ENCODE peak calls at places on chromosomes 6 and 20, in six cellular contexts. G is T-cell, N is foreskin fibroblast, H is thoracic aorta, Q is fibroblast of pulmonary artery, E is T-helper 9 cell. P is an unnamed sample.

GRCh38 chr6:163392533-163392932 is 22.0 kb upstream of the QKI start:
- DNase-seq in G (no peak), H (no peak), E (no peak), Q (peak), N (peak), P (peak)

GRCh38 chr20:62476074-62476838 is 461 bp upstream of the GATA5 start:
- DNase-seq in H (no peak), G (no peak), E (no peak), N (no peak), Q (no peak), P (no peak)

GRCh38 chr6:80460396-80460912 is 354.0 kb downstream of the BCKDHB start:
- DNase-seq in H (no peak), E (no peak), N (no peak), G (no peak), Q (no peak), P (no peak)

GRCh38 chr6:61755739-61756138 is 530.3 kb downstream of the KHDRBS2 start:
- DNase-seq in G (no peak), E (no peak), H (no peak), N (no peak), Q (no peak), P (no peak)

GRCh38 chr6:83417880-83418663 is 12.8 kb downstream of the ME1 start:
- DNase-seq in N (peak), E (no peak), H (no peak), Q (peak), G (no peak), P (no peak)

GRCh38 chr20:35552914-35553313 is 11.0 kb downstream of the ERGIC3 start:
- DNase-seq in G (no peak), E (no peak), H (no peak), N (no peak), Q (no peak), P (no peak)

GRCh38 chr6:17932362-17932852 is 55.0 kb downstream of the KIF13A start:
- DNase-seq in Q (peak), H (peak), E (no peak), N (peak), G (no peak), P (no peak)

GRCh38 chr6:20778917-20779316 is 244.7 kb downstream of the CDKAL1 start:
- DNase-seq in H (no peak), Q (no peak), G (no peak), E (no peak), N (no peak), P (no peak)

GRCh38 chr6:128156315-128157111 is 255.7 kb upstream of the THEMIS start:
- DNase-seq in N (no peak), E (no peak), G (no peak), H (no peak), Q (no peak), P (no peak)

GRCh38 chr6:101544286-101544685 is 150.8 kb downstream of the GRIK2 start:
- DNase-seq in N (peak), G (no peak), E (no peak), Q (no peak), H (no peak), P (no peak)

GRCh38 chr20:14997791-14998190 is 660.4 kb upstream of the FLRT3 start:
- DNase-seq in E (no peak), Q (peak), H (no peak), N (peak), G (no peak), P (no peak)

GRCh38 chr6:3304500-3305215 is 45.9 kb downstream of the PSMG4 start:
- DNase-seq in G (no peak), E (no peak), N (no peak), Q (no peak), H (no peak), P (no peak)

GRCh38 chr6:42604150-42604549 is 40.3 kb downstream of the UBR2 start:
- DNase-seq in G (no peak), Q (no peak), E (no peak), H (no peak), N (peak), P (no peak)

GRCh38 chr6:106026748-106027147 is 59.4 kb upstream of the PRDM1 start:
- DNase-seq in G (no peak), Q (no peak), H (no peak), N (peak), E (no peak), P (no peak)

GRCh38 chr6:3230275-3231212 is 3.1 kb upstream of the TUBB2B start:
- DNase-seq in H (no peak), N (peak), Q (peak), G (no peak), E (no peak), P (no peak)

GRCh38 chr20:51387125-51387865 is 155.2 kb downstream of the NFATC2 start:
- DNase-seq in G (no peak), E (no peak), Q (no peak), N (no peak), H (no peak), P (no peak)

GRCh38 chr6:99492137-99492536 is 23.1 kb downstream of the USP45 start:
- DNase-seq in E (no peak), H (no peak), N (no peak), G (no peak), Q (no peak), P (no peak)

GRCh38 chr6:158290659-158291058 is 21.6 kb upstream of the TULP4 start:
- DNase-seq in G (peak), N (no peak), E (peak), H (no peak), Q (no peak), P (no peak)

GRCh38 chr20:5033566-5033965 is 32.3 kb upstream of the SLC23A2 start:
- DNase-seq in G (no peak), H (no peak), Q (peak), N (no peak), E (no peak), P (no peak)

GRCh38 chr6:33428219-33428890 is 8.5 kb downstream of the SYNGAP1 start:
- DNase-seq in N (peak), H (no peak), Q (peak), G (no peak), E (no peak), P (no peak)

GRCh38 chr20:35515949-35516645 is 13.4 kb downstream of the C20orf173 start:
- DNase-seq in Q (peak), G (no peak), E (no peak), N (peak), H (no peak), P (no peak)